ENCODE peak calls at places on chromosomes 1 and 21, in seven cellular contexts. W is GM12865; O is CD8-positive, alpha-beta T cell; E is posterior cingulate gyrus; V is NCI-H446; L is NCI-H345; K is kidney. Z is an unnamed sample.

GRCh38 chr1:8259498-8260290 is 58.2 kb upstream of the SLC45A1 start:
- DNase-seq in K (peak), L (peak), E (no peak), O (no peak), V (no peak), W (no peak), Z (no peak)

GRCh38 chr1:220896088-220896487 is 16.8 kb downstream of the HLX start:
- DNase-seq in L (no peak), K (no peak), E (no peak), V (no peak), W (no peak), O (no peak), Z (no peak)

GRCh38 chr1:36172983-36173382 is 17.0 kb downstream of the MAP7D1 start:
- DNase-seq in E (no peak), K (no peak), W (no peak), V (no peak), L (no peak), O (no peak), Z (no peak)

GRCh38 chr1:40309374-40310128 is 7.5 kb downstream of the COL9A2 start:
- DNase-seq in K (no peak), O (no peak), V (peak), E (no peak), W (no peak), L (no peak), Z (peak)

GRCh38 chr1:19437911-19438310 is 47.4 kb downstream of the CAPZB start:
- DNase-seq in K (peak), W (no peak), E (no peak), V (no peak), L (no peak), O (no peak), Z (no peak)

GRCh38 chr21:41895643-41896493 is 16.7 kb upstream of the PRDM15 start:
- DNase-seq in O (peak), W (peak), K (no peak), E (no peak), V (no peak), L (no peak), Z (no peak)

GRCh38 chr1:41537257-41537656 is 52.8 kb upstream of the EDN2 start:
- DNase-seq in E (peak), L (no peak), V (peak), K (peak), W (no peak), O (no peak), Z (no peak)

GRCh38 chr1:22237433-22238093 is 94.7 kb upstream of the WNT4 start:
- DNase-seq in E (no peak), W (no peak), L (no peak), O (no peak), K (no peak), V (no peak), Z (no peak)

GRCh38 chr1:188433428-188433827 is 1604.7 kb downstream of the PLA2G4A start:
- DNase-seq in W (no peak), K (no peak), V (no peak), L (peak), O (no peak), E (no peak), Z (no peak)

GRCh38 chr1:74162333-74162732 is 35.6 kb downstream of the LRRIQ3 start:
- DNase-seq in E (no peak), O (no peak), V (no peak), L (no peak), W (no peak), K (no peak), Z (no peak)

GRCh38 chr1:100614570-100614969 is 76.6 kb downstream of the GPR88 start:
- DNase-seq in K (no peak), E (no peak), V (no peak), O (no peak), W (no peak), L (no peak), Z (no peak)